ENCODE peak calls at places on chromosomes 11 and 22, in four cellular contexts. U is GM23338, C is sigmoid colon, T is pancreas. V is an unnamed sample.

GRCh38 chr11:37076866-37077265 is 478.8 kb upstream of the RAG2 start:
- DNase-seq in C (no peak), U (no peak), T (no peak), V (no peak)

GRCh38 chr11:128498846-128499245 is 88.5 kb downstream of the ETS1 start:
- DNase-seq in T (no peak), C (no peak), U (no peak), V (no peak)

GRCh38 chr11:34588023-34588422 is 32.9 kb upstream of the EHF start:
- DNase-seq in C (no peak), U (no peak), T (no peak), V (no peak)

GRCh38 chr11:120828847-120829246 is 195.1 kb upstream of the TBCEL start:
- DNase-seq in C (no peak), T (no peak), U (no peak), V (no peak)

GRCh38 chr11:32817843-32818183 is 11.9 kb upstream of the PRRG4 start:
- DNase-seq in T (no peak), C (no peak), U (no peak), V (no peak)

GRCh38 chr11:12876340-12876739 is 132.8 kb upstream of the RASSF10 start:
- DNase-seq in C (peak; percentile 82), T (no peak), U (no peak), V (no peak)

GRCh38 chr11:3167143-3168119 is 2.3 kb upstream of the OSBPL5 start:
- DNase-seq in C (no peak), T (no peak), U (no peak), V (no peak)

GRCh38 chr11:44593194-44593593 is 27.7 kb downstream of the CD82 start:
- DNase-seq in U (no peak), C (peak; percentile 73), T (no peak), V (no peak)

GRCh38 chr11:36452231-36452630 is 57.8 kb downstream of the TRAF6 start:
- DNase-seq in C (no peak), T (no peak), U (no peak), V (no peak)

GRCh38 chr11:108199446-108200321 is 22.8 kb downstream of the NPAT start:
- DNase-seq in T (no peak), C (no peak), U (peak; percentile 16), V (no peak)

GRCh38 chr11:92550871-92551270 is 326.3 kb downstream of the FAT3 start:
- DNase-seq in C (no peak), T (no peak), U (no peak), V (no peak)

GRCh38 chr11:102513869-102514268 is 16.7 kb downstream of the MMP7 start:
- DNase-seq in T (no peak), U (no peak), C (peak; percentile 96), V (no peak)

GRCh38 chr11:90204832-90205646 is 17.8 kb downstream of the CHORDC1 start:
- DNase-seq in T (no peak), C (no peak), U (peak; percentile 70), V (no peak)

GRCh38 chr11:1749020-1749758 is 1.2 kb downstream of the IFITM10 start:
- DNase-seq in T (peak; percentile 66), U (peak; percentile 52), C (no peak), V (no peak)

GRCh38 chr11:131371791-131372104 is 1.3 kb downstream of the NTM start:
- DNase-seq in U (no peak), T (no peak), C (no peak), V (no peak)

GRCh38 chr11:57103899-57104605 is 77.7 kb upstream of the LRRC55 start:
- DNase-seq in C (no peak), T (no peak), U (no peak), V (no peak)

GRCh38 chr11:90241414-90241813 is 18.6 kb upstream of the CHORDC1 start:
- DNase-seq in T (no peak), U (no peak), C (no peak), V (no peak)

GRCh38 chr11:31236052-31236652 is 133.4 kb downstream of the DCDC1 start:
- DNase-seq in U (no peak), C (no peak), T (no peak), V (no peak)

GRCh38 chr22:44583076-44583760 is 85.2 kb upstream of the RTL6 start:
- DNase-seq in T (peak; percentile 51), C (peak; percentile 38), U (no peak), V (peak; percentile 20)

GRCh38 chr11:24407733-24408132 is 89.1 kb upstream of the LUZP2 start:
- DNase-seq in U (no peak), T (no peak), C (no peak), V (no peak)

GRCh38 chr11:7278314-7278917 is 26.7 kb downstream of the SYT9 start:
- DNase-seq in T (no peak), U (peak; percentile 77), C (no peak), V (no peak)

GRCh38 chr11:67463680-67464410 is 5.2 kb downstream of the TMEM134 start:
- DNase-seq in U (no peak), C (peak; percentile 90), T (peak; percentile 70), V (no peak)

GRCh38 chr11:113549061-113549460 is 73.9 kb upstream of the DRD2 start:
- DNase-seq in T (no peak), U (no peak), C (no peak), V (no peak)

GRCh38 chr22:49013707-49014106 is 814.0 kb downstream of the BRD1 start:
- DNase-seq in U (no peak), T (no peak), C (peak; percentile 35), V (no peak)

GRCh38 chr22:39171623-39172264 is 19.3 kb upstream of the CBX7 start:
- DNase-seq in C (no peak), T (no peak), U (peak; percentile 66), V (no peak)

GRCh38 chr11:44928807-44929206 is 21.9 kb downstream of the TP53I11 start:
- DNase-seq in T (no peak), C (no peak), U (peak; percentile 86), V (no peak)

GRCh38 chr11:69637956-69638871 is 2.7 kb upstream of the CCND1 start:
- DNase-seq in U (peak; percentile 98), T (peak; percentile 65), C (peak; percentile 64), V (no peak)

GRCh38 chr22:29327089-29327764 is 11.7 kb upstream of the RASL10A start:
- DNase-seq in T (no peak), C (no peak), U (no peak), V (no peak)

GRCh38 chr11:104164028-104164520 is at the start of gene PDGFD:
- DNase-seq in U (peak; percentile 93), T (peak; percentile 85), C (peak; percentile 72), V (no peak)

DNA sequence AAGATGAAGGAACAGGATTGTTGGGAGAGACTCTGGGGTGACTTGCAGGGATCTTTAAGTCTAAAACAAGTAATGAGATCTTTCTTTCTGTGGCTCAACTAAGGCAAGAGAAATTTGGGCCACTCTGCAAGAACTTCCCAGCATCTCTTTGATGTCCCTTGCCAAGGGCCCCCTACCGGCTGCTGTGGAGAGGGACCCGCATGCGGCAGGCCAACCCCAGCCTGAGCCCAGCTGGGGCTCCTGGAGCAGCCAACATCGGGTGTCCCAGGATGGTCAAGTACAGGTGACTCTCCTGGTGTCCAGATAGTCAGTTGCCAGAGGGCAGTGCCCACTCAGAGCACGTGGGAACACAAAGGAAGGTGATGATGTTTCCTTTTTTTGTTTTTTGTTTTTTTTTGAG is 363.2 kb downstream of the TBC1D22A start:
- DNase-seq in T (peak; percentile 48), U (peak; percentile 26), C (no peak), V (no peak)
- TF ChIP-seq CTCF in T (no peak), U (peak; percentile 35), C (no peak), V (no peak)

DNA sequence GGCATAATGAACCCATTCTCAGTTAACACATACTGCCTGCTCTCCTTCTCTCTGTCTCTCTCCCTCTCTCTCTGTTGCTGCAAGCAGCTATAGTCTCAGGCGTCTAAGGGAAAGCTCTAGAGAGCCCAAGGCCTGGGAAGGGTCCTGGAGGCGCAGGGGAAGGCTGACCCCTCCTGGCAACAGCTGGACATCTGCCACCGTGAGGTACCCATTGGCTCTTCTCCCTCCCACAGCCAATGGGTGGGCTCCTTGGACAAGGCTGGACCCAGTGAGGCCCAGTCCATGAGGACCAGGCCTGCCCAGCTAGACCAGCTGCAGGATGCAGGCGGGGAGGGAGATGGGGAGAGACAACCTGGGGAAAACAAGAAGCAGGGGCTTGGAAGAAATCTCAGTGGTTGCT is 349.8 kb downstream of the BUD13 start:
- DNase-seq in T (no peak), U (peak; percentile 62), C (no peak), V (no peak)
- TF ChIP-seq CTCF in T (no peak), U (peak; percentile 39), C (no peak), V (no peak)

DNA sequence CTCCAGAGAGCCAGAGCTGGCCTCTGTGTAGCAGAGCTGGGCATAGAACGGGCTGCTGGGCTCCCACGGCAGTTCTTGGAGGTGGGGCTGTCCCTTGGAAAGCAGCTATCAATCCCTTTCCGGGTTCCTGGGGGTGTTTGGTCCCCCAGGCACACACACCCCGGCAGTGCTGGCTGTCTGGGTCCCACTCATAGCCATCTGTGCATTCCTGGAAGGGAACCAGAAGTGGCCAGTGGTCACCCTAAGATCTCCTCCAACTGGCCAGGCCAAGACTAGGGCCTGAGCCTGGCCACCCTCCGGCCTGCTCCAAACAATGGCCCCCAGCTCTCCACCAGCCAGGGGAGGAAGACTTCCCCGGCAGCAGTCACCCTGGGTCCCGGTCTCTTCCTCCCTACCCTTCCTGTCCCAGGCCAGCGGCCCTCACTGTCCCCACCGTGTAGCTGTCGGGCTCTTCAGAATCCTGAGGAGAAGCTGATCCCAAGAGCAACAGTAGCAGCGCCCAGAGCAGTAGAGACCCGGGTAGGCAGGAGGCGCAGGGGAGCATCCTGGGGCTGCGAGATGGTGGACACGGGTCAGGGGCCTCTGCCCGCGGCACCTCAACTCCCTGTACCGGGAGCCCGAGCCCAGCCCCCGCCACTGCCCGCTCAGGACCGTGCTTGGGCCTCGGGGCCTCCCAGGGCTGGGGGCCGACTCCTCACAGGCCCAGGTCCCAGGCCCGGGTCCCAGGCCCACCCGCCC is 620 bp downstream of the EFEMP2 start:
- DNase-seq in C (peak; percentile 78), U (peak; percentile 62), T (no peak), V (no peak)
- TF ChIP-seq CTCF in C (no peak), U (no peak), T (no peak), V (no peak)

DNA sequence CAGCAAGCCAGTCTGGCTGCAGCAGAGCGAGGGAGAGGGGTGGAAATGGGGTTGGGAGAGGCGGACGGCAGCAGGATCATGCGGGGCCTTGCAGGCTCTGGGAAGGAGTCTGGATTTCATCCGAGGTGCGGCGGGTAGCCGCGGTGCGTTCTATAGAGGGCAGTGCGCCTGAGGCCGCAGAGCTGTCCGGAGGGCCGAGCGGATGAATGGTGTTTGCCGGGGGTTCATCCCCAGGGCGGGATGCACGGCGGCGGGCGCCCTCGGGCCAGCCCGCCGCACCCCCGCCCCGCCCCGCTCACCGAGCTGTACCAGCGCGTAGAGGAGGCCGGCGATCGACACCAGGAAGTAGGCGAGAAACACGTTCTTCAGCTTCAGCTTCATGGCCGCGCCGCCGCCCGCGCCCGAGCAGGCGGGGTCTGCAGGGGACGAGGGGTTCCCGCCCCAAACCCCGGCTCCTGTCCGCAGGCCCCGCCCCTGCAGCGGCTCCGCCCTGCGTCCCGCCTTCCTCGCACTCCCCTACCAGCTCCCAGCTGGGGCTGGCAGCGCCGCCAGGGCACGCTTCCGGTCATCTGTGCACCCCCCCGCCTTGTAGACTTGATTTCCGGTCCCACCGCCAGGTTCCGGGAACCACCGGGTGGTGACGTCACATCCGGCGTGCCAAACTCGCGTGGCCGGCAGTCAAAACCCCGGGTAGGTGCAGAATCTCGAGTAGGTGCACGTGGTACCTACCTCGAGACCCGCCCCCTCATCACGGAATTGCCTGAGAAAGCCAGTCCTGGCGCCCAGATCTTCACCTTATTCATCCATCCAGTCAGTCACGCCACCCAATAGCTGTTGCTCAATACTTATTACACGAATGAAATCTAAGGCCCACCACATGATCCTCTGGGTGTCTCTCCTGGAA is at the start of gene B3GAT3:
- DNase-seq in U (peak; percentile 98), C (peak; percentile 99), T (peak; percentile 97), V (peak; percentile 96)
- TF ChIP-seq CTCF in U (no peak), C (no peak), T (no peak), V (no peak)

V was measured in omental fat pad.